ENCODE peak calls at places on chromosomes 2 and 18, in four cellular contexts. O is anterior cingulate cortex; P is left cardiac atrium; J is activated naive CD4-positive, alpha-beta T cell treated with anti-CD3 and anti-CD28 coated beads for 36 hours. T is an unnamed sample.

GRCh38 chr2:11117776-11118175 is 37.5 kb upstream of the SLC66A3 start:
- DNase-seq in O (no peak), P (no peak), J (no peak), T (no peak)

GRCh38 chr2:38835015-38835601 is 40.6 kb downstream of the DHX57 start:
- DNase-seq in O (no peak), P (no peak), J (no peak), T (no peak)

GRCh38 chr2:54669677-54670484 is 53.6 kb upstream of the EML6 start:
- DNase-seq in O (no peak), P (no peak), J (no peak), T (no peak)

GRCh38 chr2:86786001-86786536 is 4.6 kb downstream of the CD8A start:
- DNase-seq in O (no peak), P (no peak), J (no peak), T (no peak)

GRCh38 chr2:68031546-68032160 is 31.2 kb downstream of the C1D start:
- DNase-seq in O (no peak), P (no peak), J (no peak), T (no peak)

GRCh38 chr2:108616731-108617161 is 82.5 kb downstream of the LIMS1 start:
- DNase-seq in O (no peak), P (no peak), J (no peak), T (no peak)

GRCh38 chr2:241777686-241778627 is 1.3 kb downstream of the GAL3ST2 start:
- DNase-seq in O (no peak), P (no peak), J (no peak), T (no peak)

GRCh38 chr2:178478102-178478441 is 328 bp downstream of the FKBP7 start:
- DNase-seq in O (no peak), P (no peak), J (peak; percentile 31), T (no peak)

GRCh38 chr18:12911025-12911927 is 27.2 kb upstream of the PTPN2 start:
- DNase-seq in O (no peak), P (peak; percentile 49), J (peak; percentile 60), T (no peak)

GRCh38 chr2:65043001-65043400 is 13.2 kb upstream of the CEP68 start:
- DNase-seq in O (no peak), P (no peak), J (no peak), T (no peak)

GRCh38 chr2:220966636-220967035 is 605.5 kb downstream of the EPHA4 start:
- DNase-seq in O (no peak), P (no peak), J (no peak), T (no peak)

GRCh38 chr2:37711308-37711731 is 39.9 kb upstream of the CDC42EP3 start:
- DNase-seq in O (no peak), P (no peak), J (peak; percentile 19), T (peak; percentile 46)